ENCODE peak calls at places on chromosomes 6 and 20, in seven cellular contexts. D is activated CD4-positive, alpha-beta T cell treated with anti-CD3 and anti-CD28 coated beads, Interleukin-2, amount 50 U/mL, for 1 hour; B is left colon; A is lower leg skin; S is LoVo; E is T-cell; U is left ventricle myocardium superior. M is an unnamed sample.

GRCh38 chr6:6179858-6180257 is 140.6 kb downstream of the F13A1 start:
- DNase-seq in B (no peak), A (no peak), S (no peak), E (no peak), D (no peak), U (no peak), M (no peak)

GRCh38 chr6:26328265-26328844 is 36.6 kb upstream of the BTN3A2 start:
- DNase-seq in A (no peak), D (no peak), E (no peak), B (no peak), S (no peak), U (no peak), M (no peak)

GRCh38 chr20:4065405-4065841 is 50.1 kb upstream of the RNF24 start:
- DNase-seq in S (no peak), U (no peak), A (peak; percentile 43), D (no peak), E (no peak), B (no peak), M (no peak)

GRCh38 chr20:2851086-2851485 is 10.5 kb downstream of the VPS16 start:
- DNase-seq in E (no peak), B (no peak), U (no peak), S (no peak), D (no peak), A (peak; percentile 29), M (no peak)

GRCh38 chr6:105611606-105612005 is 208.7 kb upstream of the PREP start:
- DNase-seq in E (no peak), B (no peak), U (no peak), A (no peak), S (no peak), D (no peak), M (no peak)

GRCh38 chr6:70398783-70399730 is 14.3 kb upstream of the FAM135A start:
- DNase-seq in E (no peak), B (peak; percentile 60), S (peak; percentile 90), A (no peak), D (no peak), U (no peak), M (no peak)

GRCh38 chr20:63334356-63334755 is 26.8 kb downstream of the CHRNA4 start:
- DNase-seq in S (no peak), E (no peak), A (no peak), D (no peak), U (peak; percentile 5), B (no peak), M (no peak)

GRCh38 chr6:40022867-40023266 is 88.6 kb upstream of the MOCS1 start:
- DNase-seq in B (no peak), U (no peak), D (no peak), E (no peak), S (no peak), A (no peak), M (no peak)

GRCh38 chr6:41639556-41640371 is 1.5 kb downstream of the MDFI start:
- DNase-seq in U (no peak), E (no peak), A (no peak), B (no peak), S (no peak), D (no peak), M (no peak)

GRCh38 chr20:25273541-25274358 is 25.9 kb downstream of the PYGB start:
- DNase-seq in D (no peak), U (peak; percentile 47), E (no peak), A (peak; percentile 80), B (peak; percentile 4), S (no peak), M (peak; percentile 45)

GRCh38 chr20:56439784-56440291 is 27.8 kb downstream of the CASS4 start:
- DNase-seq in A (peak; percentile 82), D (no peak), E (no peak), B (no peak), S (no peak), U (peak; percentile 82), M (no peak)

GRCh38 chr20:19977373-19977770 is 39.8 kb upstream of the NAA20 start:
- DNase-seq in S (no peak), B (no peak), E (no peak), D (no peak), A (peak; percentile 68), U (no peak), M (no peak)

GRCh38 chr6:149086363-149086762 is 231.1 kb upstream of the TAB2 start:
- DNase-seq in E (no peak), U (no peak), B (no peak), S (no peak), A (no peak), D (no peak), M (no peak)

GRCh38 chr6:84791233-84791632 is 26.8 kb upstream of the TBX18 start:
- DNase-seq in D (no peak), S (no peak), U (no peak), A (no peak), B (no peak), E (no peak), M (no peak)

M was measured in dorsolateral prefrontal cortex.